ENCODE peak calls at places on chromosome 4, in five cellular contexts. A is activated T-cell treated with anti-CD3 and anti-CD28 coated beads for 1 hour, P is heart right ventricle, U is KG1, S is GM13976. D is an unnamed sample.

GRCh38 chr4:37964734-37965457 is 4.7 kb downstream of the PTTG2 start:
- DNase-seq in A (no peak), P (no peak), U (no peak), S (no peak), D (no peak)

GRCh38 chr4:152454398-152455011 is 81.4 kb downstream of the FBXW7 start:
- DNase-seq in A (no peak), P (no peak), U (no peak), S (no peak), D (peak; percentile 40)

GRCh38 chr4:52199574-52200338 is 148.7 kb downstream of the SPATA18 start:
- DNase-seq in A (no peak), P (no peak), U (no peak), S (no peak), D (peak; percentile 59)

GRCh38 chr4:38092701-38093100 is 132.5 kb downstream of the PTTG2 start:
- DNase-seq in A (no peak), P (no peak), U (no peak), S (no peak), D (peak; percentile 66)

GRCh38 chr4:52059372-52059771 is 8.3 kb downstream of the SPATA18 start:
- DNase-seq in A (no peak), P (peak; percentile 54), U (no peak), S (no peak), D (peak; percentile 87)

GRCh38 chr4:159435561-159436023 is 332.7 kb downstream of the RAPGEF2 start:
- DNase-seq in A (no peak), P (no peak), U (no peak), S (no peak), D (peak; percentile 26)

GRCh38 chr4:78014889-78015886 is 41.9 kb upstream of the FRAS1 start:
- DNase-seq in A (no peak), P (no peak), U (no peak), S (no peak), D (no peak)

GRCh38 chr4:99652596-99653436 is 4.8 kb downstream of the C4orf54 start:
- DNase-seq in A (no peak), P (no peak), U (no peak), S (no peak), D (peak; percentile 61)

GRCh38 chr4:175457956-175458355 is 354.1 kb downstream of the GPM6A start:
- DNase-seq in A (no peak), P (no peak), U (no peak), S (no peak), D (no peak)

GRCh38 chr4:70315928-70316327 is 18.9 kb upstream of the CABS1 start:
- DNase-seq in A (no peak), P (no peak), U (no peak), S (no peak), D (no peak)

GRCh38 chr4:140609548-140610425 is 41.0 kb upstream of the UCP1 start:
- DNase-seq in A (no peak), P (no peak), U (peak; percentile 9), S (peak; percentile 73), D (peak; percentile 59)

GRCh38 chr4:75561789-75562188 is 5.9 kb downstream of the ODAPH start:
- DNase-seq in A (no peak), P (no peak), U (no peak), S (no peak), D (peak; percentile 78)

GRCh38 chr4:182179105-182179504 is 64.1 kb upstream of the TENM3 start:
- DNase-seq in A (no peak), P (no peak), U (no peak), S (no peak), D (no peak)

GRCh38 chr4:71187399-71188196 is 151.2 kb upstream of the SLC4A4 start:
- DNase-seq in A (peak; percentile 2), P (peak; percentile 16), U (peak; percentile 20), S (no peak), D (peak; percentile 91)

GRCh38 chr4:182189107-182189878 is 53.9 kb upstream of the TENM3 start:
- DNase-seq in A (no peak), P (no peak), U (no peak), S (no peak), D (peak; percentile 82)

GRCh38 chr4:184472540-184473264 is 1.6 kb downstream of the IRF2 start:
- DNase-seq in A (peak; percentile 18), P (peak; percentile 81), U (no peak), S (peak; percentile 76), D (peak; percentile 84)

GRCh38 chr4:173647902-173648301 is 117.9 kb upstream of the HAND2 start:
- DNase-seq in A (no peak), P (no peak), U (no peak), S (no peak), D (no peak)

GRCh38 chr4:103718993-103719319 is 829 bp downstream of the TACR3 start:
- DNase-seq in A (no peak), P (no peak), U (no peak), S (no peak), D (peak; percentile 16)

GRCh38 chr4:56435001-56435747 is at the start of gene PPAT:
- DNase-seq in A (peak; percentile 98), P (peak; percentile 97), U (no peak), S (peak; percentile 98), D (peak; percentile 99)

GRCh38 chr4:72777436-72777835 is 208.4 kb upstream of the ADAMTS3 start:
- DNase-seq in A (no peak), P (no peak), U (no peak), S (no peak), D (no peak)

GRCh38 chr4:40840255-40840984 is 90.7 kb downstream of the NSUN7 start:
- DNase-seq in A (no peak), P (no peak), U (no peak), S (peak; percentile 54), D (no peak)

GRCh38 chr4:86326399-86326798 is 33.5 kb downstream of the MAPK10 start:
- DNase-seq in A (no peak), P (no peak), U (no peak), S (no peak), D (no peak)